ENCODE peak calls at places on chromosome 5, in ten cellular contexts. A, D, T, L, G, P, C, S, Z and Q are unnamed samples.

GRCh38 chr5:152052470-152052869 is 127.8 kb upstream of the GLRA1 start:
- DNase-seq in L (no peak), Z (no peak), D (no peak), P (no peak), G (no peak), S (no peak), T (no peak), A (no peak), C (no peak), Q (no peak)

GRCh38 chr5:38445374-38446028 is 110.9 kb downstream of the LIFR start:
- DNase-seq in L (no peak), A (no peak), Z (no peak), C (no peak), G (no peak), P (no peak), T (no peak), D (no peak), S (no peak), Q (no peak)

GRCh38 chr5:140630296-140630695 is 2.7 kb downstream of the CD14 start:
- DNase-seq in A (no peak), T (no peak), C (no peak), D (no peak), Z (no peak), P (no peak), L (no peak), S (no peak), G (peak; percentile 6), Q (no peak)

GRCh38 chr5:110087829-110088228 is 398.1 kb downstream of the MAN2A1 start:
- DNase-seq in A (no peak), P (no peak), Z (no peak), G (no peak), L (no peak), C (no peak), T (no peak), S (no peak), D (no peak), Q (no peak)

GRCh38 chr5:154213592-154213991 is 23.1 kb downstream of the GALNT10 start:
- DNase-seq in L (no peak), S (no peak), Z (no peak), A (no peak), P (no peak), C (no peak), G (peak; percentile 17), D (no peak), T (no peak), Q (no peak)

GRCh38 chr5:172524573-172525021 is 70.3 kb upstream of the SH3PXD2B start:
- DNase-seq in Z (no peak), A (no peak), G (peak; percentile 73), C (no peak), S (no peak), L (no peak), P (no peak), D (no peak), T (no peak), Q (no peak)

GRCh38 chr5:60810438-60811085 is 33.5 kb downstream of the ELOVL7 start:
- DNase-seq in D (no peak), Z (no peak), C (no peak), L (no peak), A (no peak), G (no peak), S (no peak), T (peak; percentile 86), P (no peak), Q (no peak)

GRCh38 chr5:112253478-112254250 is 165.4 kb downstream of the EPB41L4A start:
- DNase-seq in L (no peak), D (no peak), Z (no peak), A (no peak), T (no peak), S (no peak), G (no peak), P (no peak), C (no peak), Q (no peak)

GRCh38 chr5:90158131-90158530 is 251.4 kb downstream of the CETN3 start:
- DNase-seq in T (no peak), G (no peak), L (no peak), S (no peak), Z (no peak), A (no peak), P (no peak), C (no peak), D (no peak), Q (no peak)

GRCh38 chr5:175162036-175162435 is 281.9 kb downstream of the DRD1 start:
- DNase-seq in L (no peak), C (no peak), T (no peak), S (no peak), Z (peak; percentile 67), P (no peak), G (no peak), D (no peak), A (no peak), Q (no peak)

GRCh38 chr5:129245489-129245888 is 150.9 kb downstream of the ISOC1 start:
- DNase-seq in P (no peak), T (no peak), G (no peak), L (no peak), C (no peak), Z (no peak), D (no peak), A (no peak), S (no peak), Q (no peak)

GRCh38 chr5:153816870-153817269 is 221.8 kb downstream of the FAM114A2 start:
- DNase-seq in D (no peak), P (no peak), S (no peak), C (no peak), A (no peak), T (no peak), G (no peak), L (no peak), Z (no peak), Q (no peak)

GRCh38 chr5:171848487-171848886 is 62.9 kb downstream of the SMIM23 start:
- DNase-seq in L (no peak), P (no peak), A (no peak), T (no peak), G (no peak), S (no peak), D (no peak), C (no peak), Z (no peak), Q (no peak)

GRCh38 chr5:128536861-128537305 is 1.2 kb downstream of the FBN2 start:
- DNase-seq in D (peak; percentile 30), G (no peak), P (no peak), S (no peak), C (no peak), L (no peak), A (no peak), T (no peak), Z (no peak), Q (no peak)

GRCh38 chr5:179413711-179414458 is 68.6 kb upstream of the ADAMTS2 start:
- DNase-seq in L (no peak), P (no peak), D (no peak), T (no peak), S (no peak), A (no peak), G (peak; percentile 77), Z (no peak), C (no peak), Q (no peak)

GRCh38 chr5:149210229-149210628 is 61.4 kb upstream of the AFAP1L1 start:
- DNase-seq in G (no peak), L (no peak), C (peak; percentile 86), S (no peak), P (no peak), D (no peak), A (no peak), T (no peak), Z (no peak), Q (no peak)